ENCODE peak calls at places on chromosome 10, in five cellular contexts. C is naive thymus-derived CD8-positive, alpha-beta T cell; K is CD8-positive, alpha-beta T cell; G is germinal center; H is heart right ventricle. I is an unnamed sample.

GRCh38 chr10:5570979-5571810 is 46.4 kb downstream of the CALML3 start:
- DNase-seq in K (no peak), C (no peak), H (no peak), G (no peak), I (no peak)

GRCh38 chr10:87598700-87599099 is 61.0 kb upstream of the PAPSS2 start:
- DNase-seq in C (no peak), K (no peak), H (no peak), G (no peak), I (no peak)

GRCh38 chr10:79266092-79266491 is 81.2 kb upstream of the PPIF start:
- DNase-seq in K (no peak), H (no peak), G (peak; percentile 72), C (no peak), I (no peak)

GRCh38 chr10:12907651-12908050 is 93.9 kb downstream of the CCDC3 start:
- DNase-seq in H (peak; percentile 22), C (no peak), G (no peak), K (no peak), I (no peak)

GRCh38 chr10:128062331-128062730 is 63.9 kb downstream of the MKI67 start:
- DNase-seq in G (no peak), C (no peak), K (no peak), H (no peak), I (peak; percentile 61)

GRCh38 chr10:71927669-71928592 is 36.3 kb upstream of the CHST3 start:
- DNase-seq in H (no peak), G (no peak), C (no peak), K (no peak), I (no peak)

GRCh38 chr10:15462253-15462885 is 91.3 kb upstream of the FAM171A1 start:
- DNase-seq in C (no peak), H (no peak), K (no peak), G (no peak), I (no peak)

GRCh38 chr10:30840386-30841074 is 191.1 kb downstream of the ZNF438 start:
- DNase-seq in K (no peak), C (no peak), G (no peak), H (no peak), I (no peak)

GRCh38 chr10:91381562-91381923 is 28.6 kb upstream of the HECTD2 start:
- DNase-seq in G (no peak), H (peak; percentile 6), C (no peak), K (no peak), I (no peak)

GRCh38 chr10:92239600-92240288 is 51.1 kb downstream of the CPEB3 start:
- DNase-seq in C (peak; percentile 28), H (peak; percentile 28), K (peak; percentile 44), G (peak; percentile 73), I (peak; percentile 26)

GRCh38 chr10:44974082-44974627 is 4.5 kb downstream of the DEPP1 start:
- DNase-seq in H (no peak), C (no peak), G (no peak), K (no peak), I (no peak)

GRCh38 chr10:58322835-58323209 is 12.0 kb upstream of the UBE2D1 start:
- DNase-seq in K (no peak), G (no peak), C (no peak), H (no peak), I (no peak)

GRCh38 chr10:78042058-78042751 is 8.5 kb downstream of the RPS24 start:
- DNase-seq in C (no peak), H (no peak), K (no peak), G (no peak), I (no peak)

GRCh38 chr10:61993676-61994401 is 92.3 kb downstream of the ARID5B start:
- DNase-seq in G (no peak), H (no peak), C (no peak), K (no peak), I (no peak)

GRCh38 chr10:17805921-17806577 is 3.1 kb upstream of the MRC1 start:
- DNase-seq in K (no peak), C (peak; percentile 5), H (no peak), G (no peak), I (no peak)

GRCh38 chr10:43377393-43377883 is 6.0 kb downstream of the FXYD4 start:
- DNase-seq in K (no peak), C (no peak), G (no peak), H (no peak), I (peak; percentile 54)

GRCh38 chr10:133454204-133454893 is 604 bp downstream of the SCART1 start:
- DNase-seq in G (no peak), C (no peak), H (no peak), K (no peak), I (peak; percentile 63)

GRCh38 chr10:121593676-121594075 is 4.6 kb downstream of the FGFR2 start:
- DNase-seq in G (no peak), C (no peak), H (no peak), K (no peak), I (peak; percentile 9)

GRCh38 chr10:126955934-126956711 is 50.9 kb downstream of the DOCK1 start:
- DNase-seq in C (no peak), G (no peak), H (no peak), K (no peak), I (no peak)

GRCh38 chr10:1362589-1363465 is 306.6 kb downstream of the WDR37 start:
- DNase-seq in C (no peak), H (no peak), K (no peak), G (no peak), I (no peak)

GRCh38 chr10:78559514-78560392 is 509.0 kb upstream of the ZMIZ1 start:
- DNase-seq in H (no peak), K (no peak), C (no peak), G (no peak), I (no peak)

GRCh38 chr10:128030498-128031072 is 95.6 kb downstream of the MKI67 start:
- DNase-seq in H (no peak), C (no peak), K (no peak), G (no peak), I (no peak)

GRCh38 chr10:47402681-47403301 is 18.7 kb upstream of the ZNF488 start:
- DNase-seq in G (no peak), K (no peak), H (peak; percentile 74), C (no peak), I (peak; percentile 72)

GRCh38 chr10:97761331-97761865 is 10.4 kb downstream of the SFRP5 start:
- DNase-seq in C (no peak), H (no peak), K (no peak), G (no peak), I (no peak)

GRCh38 chr10:133125901-133126300 is 34.1 kb upstream of the KNDC1 start:
- DNase-seq in G (no peak), K (no peak), H (no peak), C (no peak), I (no peak)

GRCh38 chr10:82377608-82378007 is 502.6 kb downstream of the NRG3 start:
- DNase-seq in H (no peak), K (no peak), C (no peak), G (no peak), I (no peak)

GRCh38 chr10:97882142-97883091 is 32.8 kb downstream of the GOLGA7B start:
- DNase-seq in G (no peak), C (no peak), K (no peak), H (no peak), I (peak; percentile 90)

GRCh38 chr10:5346881-5347280 is 17.9 kb upstream of the UCN3 start:
- DNase-seq in C (no peak), G (no peak), H (no peak), K (no peak), I (no peak)

GRCh38 chr10:102408728-102409603 is 9.6 kb downstream of the PSD start:
- DNase-seq in C (peak; percentile 60), G (peak; percentile 47), H (peak; percentile 38), K (peak; percentile 83), I (no peak)

GRCh38 chr10:119989966-119990365 is 97.4 kb downstream of the SEC23IP start:
- DNase-seq in G (no peak), H (no peak), K (no peak), C (no peak), I (no peak)

GRCh38 chr10:90920986-90921643 is at the start of gene ANKRD1:
- DNase-seq in K (no peak), H (peak; percentile 73), G (no peak), C (no peak), I (no peak)

GRCh38 chr10:129102906-129103693 is 363.9 kb upstream of the MGMT start:
- DNase-seq in K (no peak), C (no peak), H (no peak), G (no peak), I (no peak)